ENCODE peak calls at places on chromosomes 7 and 10, in eight cellular contexts. S is Calu3; Z is KG1; C is LoVo; H is CD4-positive, alpha-beta T cell; X is T-helper 1 cell; R is stimulated activated CD8-positive, alpha-beta memory T cell treated with anti-CD3 and anti-CD28 coated beads, Interleukin-7, amount 100 ng/mL, for 1 hour; A is occipital lobe. T is an unnamed sample.

GRCh38 chr10:31669367-31669766 is 259.3 kb downstream of the ARHGAP12 start:
- DNase-seq in A (no peak), X (no peak), S (no peak), H (no peak), Z (no peak), R (no peak), C (no peak), T (no peak)

GRCh38 chr7:41940760-41941343 is 238.0 kb upstream of the INHBA start:
- DNase-seq in S (peak), H (peak), R (peak), C (peak), Z (peak), A (peak), X (peak), T (no peak)

GRCh38 chr10:25039531-25039930 is 23.1 kb downstream of the THNSL1 start:
- DNase-seq in Z (no peak), H (no peak), A (no peak), C (no peak), X (no peak), R (no peak), S (no peak), T (no peak)

GRCh38 chr7:23106801-23107713 is 1.5 kb downstream of the KLHL7 start:
- DNase-seq in C (no peak), Z (no peak), H (no peak), X (no peak), R (no peak), S (no peak), A (no peak), T (no peak)

GRCh38 chr10:131219584-131219886 is 92.0 kb downstream of the TCERG1L start:
- DNase-seq in H (no peak), X (no peak), R (no peak), S (no peak), A (no peak), C (no peak), Z (no peak), T (no peak)

GRCh38 chr10:82981137-82981723 is 1106.2 kb downstream of the NRG3 start:
- DNase-seq in C (no peak), S (no peak), X (no peak), A (no peak), Z (no peak), R (no peak), H (no peak), T (no peak)

GRCh38 chr7:4706384-4707032 is 24.4 kb downstream of the FOXK1 start:
- DNase-seq in X (no peak), Z (no peak), H (no peak), R (no peak), C (no peak), A (no peak), S (no peak), T (no peak)

GRCh38 chr7:150901160-150902035 is 49.1 kb downstream of the AOC1 start:
- DNase-seq in Z (no peak), X (no peak), S (peak), H (no peak), A (no peak), R (no peak), C (no peak), T (no peak)

GRCh38 chr10:114489521-114490310 is 85.4 kb upstream of the AFAP1L2 start:
- DNase-seq in Z (no peak), A (no peak), S (peak), C (no peak), R (no peak), H (no peak), X (no peak), T (no peak)

GRCh38 chr10:123559066-123559822 is 106.9 kb upstream of the GPR26 start:
- DNase-seq in H (peak), A (peak), C (peak), R (peak), S (peak), Z (peak), X (peak), T (no peak)

GRCh38 chr10:122199689-122200088 is 71.4 kb upstream of the BTBD16 start:
- DNase-seq in Z (no peak), H (no peak), A (no peak), C (no peak), R (no peak), X (no peak), S (no peak), T (no peak)

GRCh38 chr10:5892007-5892406 is 2.0 kb downstream of the FBH1 start:
- DNase-seq in C (no peak), R (no peak), X (no peak), H (no peak), A (no peak), S (no peak), Z (no peak), T (no peak)

GRCh38 chr7:16078076-16078952 is 343.0 kb downstream of the CRPPA start:
- DNase-seq in C (peak), Z (peak), A (no peak), H (no peak), S (peak), R (no peak), X (peak), T (no peak)

GRCh38 chr7:122056977-122057376 is 87.1 kb downstream of the AASS start:
- DNase-seq in A (no peak), X (no peak), Z (no peak), S (no peak), R (no peak), C (no peak), H (no peak), T (no peak)

GRCh38 chr7:4818000-4818794 is 42.8 kb downstream of the AP5Z1 start:
- DNase-seq in Z (no peak), C (no peak), S (no peak), H (no peak), R (no peak), X (no peak), A (no peak), T (no peak)

GRCh38 chr7:95690367-95690947 is 81.9 kb upstream of the DYNC1I1 start:
- DNase-seq in Z (no peak), S (peak), H (no peak), X (peak), A (no peak), R (no peak), C (peak), T (no peak)

T was measured in esophagus squamous epithelium.